ENCODE peak calls at places on chromosomes 1 and 21, in ten cellular contexts. S, M, L, I, F, U, T, G, R and Z are unnamed samples.

GRCh38 chr1:4463631-4464030 is 190.8 kb upstream of the AJAP1 start:
- DNase-seq in M (no peak), U (no peak), G (no peak), F (no peak), R (no peak), L (no peak), S (no peak), I (no peak), T (no peak), Z (no peak)

GRCh38 chr21:31985398-31985797 is 112.6 kb downstream of the HUNK start:
- DNase-seq in S (no peak), L (no peak), G (no peak), I (no peak), R (no peak), M (no peak), T (no peak), U (no peak), F (no peak), Z (no peak)

GRCh38 chr1:47771766-47772165 is 225.4 kb downstream of the TRABD2B start:
- DNase-seq in L (no peak), I (no peak), M (no peak), T (no peak), F (no peak), U (no peak), S (peak), G (no peak), R (no peak), Z (no peak)

GRCh38 chr1:151908228-151908691 is 1.1 kb downstream of the THEM4 start:
- DNase-seq in U (no peak), T (no peak), M (no peak), F (no peak), S (no peak), L (peak), G (peak), R (peak), I (peak), Z (no peak)

GRCh38 chr1:14924455-14925325 is 228.9 kb upstream of the TMEM51 start:
- DNase-seq in I (no peak), S (peak), L (peak), T (no peak), G (peak), M (peak), R (peak), U (peak), F (no peak), Z (no peak)

GRCh38 chr1:60988827-60989363 is 93.5 kb upstream of the NFIA start:
- DNase-seq in L (no peak), G (peak), F (no peak), T (no peak), M (no peak), U (no peak), S (no peak), I (peak), R (peak), Z (no peak)

GRCh38 chr1:193069748-193070394 is 10.5 kb downstream of the RO60 start:
- DNase-seq in L (peak), U (no peak), S (no peak), F (no peak), R (peak), G (peak), T (no peak), I (peak), M (no peak), Z (no peak)

GRCh38 chr21:39189857-39190604 is 6.8 kb upstream of the PSMG1 start:
- DNase-seq in I (peak), M (peak), T (no peak), L (no peak), U (no peak), R (no peak), G (peak), S (no peak), F (no peak), Z (no peak)

GRCh38 chr1:228782662-228783414 is 47.6 kb downstream of the RHOU start:
- DNase-seq in I (peak), R (no peak), T (no peak), G (peak), F (no peak), U (no peak), S (no peak), L (no peak), M (peak), Z (no peak)

GRCh38 chr1:205263580-205264190 is 35.9 kb downstream of the TMCC2 start:
- DNase-seq in L (no peak), F (no peak), G (no peak), S (no peak), I (peak), R (no peak), M (no peak), U (no peak), T (no peak), Z (no peak)

GRCh38 chr1:7256526-7256925 is 471.3 kb downstream of the CAMTA1 start:
- DNase-seq in U (no peak), R (no peak), G (no peak), M (no peak), I (no peak), T (no peak), F (no peak), S (no peak), L (peak), Z (no peak)

GRCh38 chr1:164930241-164930640 is 371.3 kb downstream of the PBX1 start:
- DNase-seq in T (no peak), S (no peak), L (no peak), U (no peak), G (no peak), I (no peak), F (no peak), M (no peak), R (no peak), Z (no peak)

GRCh38 chr1:228809621-228810313 is 74.5 kb downstream of the RHOU start:
- DNase-seq in L (no peak), M (no peak), S (no peak), F (no peak), G (no peak), T (no peak), I (no peak), R (no peak), U (no peak), Z (no peak)

GRCh38 chr1:102500795-102501194 is 504.1 kb upstream of the OLFM3 start:
- DNase-seq in T (no peak), G (no peak), M (no peak), R (no peak), S (no peak), L (no peak), U (no peak), I (no peak), F (no peak), Z (no peak)

GRCh38 chr1:12549460-12550349 is 68.3 kb downstream of the DHRS3 start:
- DNase-seq in U (peak), I (peak), R (peak), S (peak), T (peak), M (peak), L (peak), F (peak), G (peak), Z (peak)

DNA sequence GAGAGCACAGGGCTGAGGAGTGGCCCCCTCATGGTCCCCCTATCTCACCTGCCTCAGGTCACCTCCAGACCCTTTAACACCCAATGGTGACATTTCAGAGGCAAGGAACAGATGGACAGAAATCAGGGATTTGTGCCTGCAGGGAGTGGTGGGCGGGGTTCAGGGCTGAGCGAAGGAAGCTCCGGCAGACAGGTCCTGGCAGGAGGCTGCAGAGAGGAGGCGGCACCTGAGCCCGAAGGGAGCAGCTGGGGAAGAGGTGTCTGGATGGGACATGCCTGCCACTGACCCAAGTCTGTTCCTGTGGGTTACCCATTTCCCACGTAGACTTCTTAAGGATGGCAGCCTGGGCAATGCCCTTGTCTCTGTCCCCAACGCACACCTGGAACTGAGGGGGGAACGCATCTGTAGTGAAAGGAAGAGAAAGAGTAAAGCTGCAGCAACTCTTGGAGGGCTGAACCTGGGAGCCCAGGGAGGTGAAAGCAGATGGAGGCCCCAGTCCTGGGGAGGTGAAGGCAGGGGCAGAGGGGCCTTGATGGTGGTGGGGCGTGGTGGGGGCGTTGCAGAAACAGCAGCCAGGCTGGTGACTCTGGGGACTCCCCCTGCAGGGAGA is 61.6 kb upstream of the ADARB1 start:
- DNase-seq in R (no peak), U (peak), I (no peak), S (peak), L (peak), G (no peak), M (no peak), T (no peak), F (no peak), Z (no peak)
- H3K4me3 ChIP-seq in R (no peak), U (no peak), I (no peak), S (no peak), L (no peak), G (no peak), M (no peak), T (no peak), F (no peak), Z (no peak)

GRCh38 chr1:31040038-31040437 is 25.5 kb downstream of the PUM1 start:
- DNase-seq in R (peak), M (no peak), T (no peak), I (no peak), G (no peak), F (no peak), S (no peak), U (no peak), L (no peak), Z (no peak)

GRCh38 chr1:31042656-31043055 is 22.9 kb downstream of the PUM1 start:
- DNase-seq in G (no peak), F (no peak), M (no peak), L (no peak), T (no peak), R (no peak), U (no peak), S (no peak), I (no peak), Z (no peak)

GRCh38 chr1:31038360-31038759 is 27.2 kb downstream of the PUM1 start:
- DNase-seq in M (no peak), I (peak), T (no peak), U (no peak), R (no peak), G (peak), F (no peak), S (no peak), L (no peak), Z (no peak)

GRCh38 chr1:31036749-31037500 is 28.6 kb downstream of the PUM1 start:
- DNase-seq in T (no peak), U (no peak), L (no peak), F (no peak), I (no peak), G (no peak), S (no peak), R (no peak), M (no peak), Z (no peak)

GRCh38 chr1:31041529-31041928 is 24.0 kb downstream of the PUM1 start:
- DNase-seq in U (no peak), S (no peak), F (no peak), I (no peak), M (no peak), T (no peak), G (no peak), R (no peak), L (no peak), Z (no peak)
- TF ChIP-seq CTCF in U (no peak), S (no peak), F (no peak), I (no peak), M (no peak), T (no peak), G (no peak), R (no peak), L (no peak), Z (no peak)

GRCh38 chr1:20366766-20367602 is 76.3 kb downstream of the VWA5B1 start:
- DNase-seq in F (no peak), L (peak), U (no peak), S (peak), G (peak), M (peak), I (peak), R (peak), T (no peak), Z (peak)

GRCh38 chr1:20365421-20366075 is 74.9 kb downstream of the VWA5B1 start:
- DNase-seq in I (no peak), U (no peak), M (no peak), F (no peak), R (no peak), T (no peak), S (no peak), G (no peak), L (no peak), Z (no peak)

GRCh38 chr1:20367626-20368025 is 77.0 kb downstream of the VWA5B1 start:
- DNase-seq in R (no peak), U (no peak), L (no peak), M (no peak), F (no peak), T (no peak), S (peak), G (no peak), I (no peak), Z (no peak)

GRCh38 chr1:20368866-20369545 is 78.3 kb downstream of the VWA5B1 start:
- DNase-seq in I (no peak), T (no peak), G (no peak), L (no peak), S (peak), R (no peak), M (no peak), F (no peak), U (no peak), Z (no peak)

GRCh38 chr1:20366076-20366765 is 75.5 kb downstream of the VWA5B1 start:
- DNase-seq in G (peak), S (peak), F (no peak), L (peak), R (no peak), U (no peak), T (no peak), M (no peak), I (no peak), Z (no peak)
- H3K4me3 ChIP-seq in G (peak), S (peak), F (peak), L (peak), R (no peak), U (no peak), T (peak), M (no peak), I (no peak), Z (no peak)

DNA sequence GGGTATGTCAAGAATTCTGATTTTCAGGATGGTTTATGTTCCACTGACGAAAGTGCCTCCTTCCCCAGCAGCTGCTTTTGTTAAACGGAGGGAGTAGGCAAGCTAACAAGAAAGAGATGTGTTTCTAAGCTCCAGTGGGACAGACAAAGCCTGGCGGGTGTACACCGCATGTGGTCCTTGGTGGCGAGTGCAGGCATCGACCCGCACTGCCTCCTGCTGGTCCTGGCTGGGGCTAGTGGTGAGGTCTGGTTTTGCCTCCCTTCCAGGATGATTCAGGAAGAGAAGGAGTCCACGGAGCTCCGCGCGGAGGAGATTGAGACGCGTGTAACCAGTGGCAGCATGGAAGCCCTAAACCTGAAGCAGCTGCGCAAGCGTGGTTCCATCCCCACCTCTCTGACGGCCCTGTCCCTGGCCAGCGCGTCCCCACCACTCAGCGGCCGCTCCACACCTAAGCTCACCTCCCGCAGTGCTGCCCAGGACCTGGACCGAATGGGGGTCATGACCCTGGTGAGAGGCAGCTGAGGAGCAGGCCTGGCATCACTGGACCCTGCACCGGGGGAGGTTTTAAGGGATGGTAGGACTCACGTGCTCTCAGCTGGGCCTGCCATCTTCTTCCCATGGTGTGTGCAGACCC is 29.0 kb downstream of the PPFIA4 start:
- DNase-seq in F (no peak), I (no peak), M (no peak), S (no peak), G (no peak), L (peak), U (no peak), R (no peak), T (no peak), Z (no peak)
- TF ChIP-seq CTCF in F (no peak), I (no peak), M (no peak), S (no peak), G (no peak), L (peak), U (no peak), R (no peak), T (no peak), Z (peak)

GRCh38 chr1:19564366-19564765 is 79.0 kb upstream of the CAPZB start:
- DNase-seq in L (no peak), F (no peak), U (no peak), S (no peak), R (no peak), I (no peak), M (no peak), T (no peak), G (no peak), Z (no peak)
- H3K4me3 ChIP-seq in L (no peak), F (no peak), U (no peak), S (peak), R (no peak), I (no peak), M (no peak), T (no peak), G (no peak), Z (no peak)

GRCh38 chr1:174466607-174467006 is 18.8 kb downstream of the GPR52 start:
- DNase-seq in R (no peak), M (no peak), L (no peak), I (no peak), G (no peak), F (no peak), U (no peak), S (no peak), T (no peak), Z (no peak)
- TF ChIP-seq CTCF in R (no peak), M (no peak), L (no peak), I (no peak), G (no peak), F (no peak), U (no peak), S (no peak), T (no peak), Z (no peak)

DNA sequence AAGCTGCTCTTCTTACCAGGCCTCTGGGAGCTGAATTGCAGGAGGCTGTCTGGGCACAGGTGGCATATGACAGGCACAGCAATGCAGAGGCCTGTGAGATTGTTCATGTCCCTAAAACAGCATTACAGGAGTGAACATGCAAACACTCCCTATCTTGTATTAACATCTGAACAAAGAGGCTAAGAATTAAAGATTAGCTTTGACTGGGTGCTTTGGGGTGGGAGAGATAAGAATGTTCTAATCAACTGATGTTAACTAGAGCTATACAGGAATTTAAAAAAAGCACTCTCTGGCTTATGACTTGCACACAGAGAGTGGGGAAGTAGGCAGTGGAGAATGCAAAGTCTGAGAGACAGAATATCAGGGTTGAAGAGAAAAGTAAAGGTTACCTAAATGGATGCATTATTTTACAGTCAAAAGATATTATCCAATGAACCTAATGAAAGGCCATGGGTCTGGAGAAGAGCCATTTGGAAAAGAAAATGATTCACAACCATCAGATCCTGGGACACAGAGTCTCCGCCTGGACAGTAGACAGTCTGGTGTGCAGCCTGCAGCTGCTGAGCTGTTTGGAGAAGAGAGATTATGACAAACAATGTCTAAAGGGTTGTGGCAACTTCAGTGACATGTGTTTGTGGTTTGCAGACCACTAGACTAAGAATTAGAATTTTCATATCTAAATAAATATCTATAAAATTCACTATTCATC is 20.2 kb downstream of the DPT start:
- DNase-seq in I (no peak), T (no peak), F (no peak), S (no peak), U (no peak), L (no peak), R (no peak), M (peak), G (no peak), Z (no peak)
- H3K4me3 ChIP-seq in I (no peak), T (no peak), F (no peak), S (no peak), U (no peak), L (no peak), R (no peak), M (no peak), G (no peak), Z (no peak)